ENCODE peak calls at places on chromosomes 5 and 9, in four cellular contexts. One of them, this sample, is unnamed. For H3K4me1 and H3K79me2, the result is how much of the 10 kb centered on the place peaks cover.

GRCh38 chr9:7172445-7173115 is 414.8 kb downstream of the KDM4C start:
- DNase-seq in H1: no peak
- DNase-seq in fibroblast of lung: peak
- DNase-seq in OCI-LY7: no peak
- DNase-seq in this sample: no peak

GRCh38 chr5:569868-570361 is 42.2 kb upstream of the CEP72 start:
- DNase-seq in H1: no peak
- DNase-seq in fibroblast of lung: no peak
- DNase-seq in OCI-LY7: no peak
- DNase-seq in this sample: no peak

GRCh38 chr5:2897276-2897990 is 146.0 kb upstream of the IRX2 start:
- DNase-seq in fibroblast of lung: no peak
- DNase-seq in H1: no peak
- DNase-seq in OCI-LY7: no peak
- DNase-seq in this sample: no peak

GRCh38 chr5:133118741-133119140 is 66.9 kb downstream of the HSPA4 start:
- DNase-seq in fibroblast of lung: no peak
- DNase-seq in H1: no peak
- DNase-seq in OCI-LY7: no peak
- DNase-seq in this sample: no peak

GRCh38 chr9:134215709-134216448 is 51.5 kb upstream of the RNU6ATAC start:
- DNase-seq in OCI-LY7: peak
- DNase-seq in H1: no peak
- DNase-seq in fibroblast of lung: peak
- DNase-seq in this sample: no peak

GRCh38 chr5:10479226-10479721 is 37.6 kb downstream of the ROPN1L start:
- DNase-seq in fibroblast of lung: peak
- DNase-seq in H1: no peak
- DNase-seq in OCI-LY7: no peak
- DNase-seq in this sample: peak

GRCh38 chr9:96141666-96142065 is 160.3 kb downstream of the HSD17B3 start:
- DNase-seq in OCI-LY7: no peak
- DNase-seq in fibroblast of lung: peak
- DNase-seq in H1: no peak
- DNase-seq in this sample: no peak

GRCh38 chr9:69476016-69476415 is 151.0 kb downstream of the ENTREP1 start:
- DNase-seq in OCI-LY7: no peak
- DNase-seq in fibroblast of lung: no peak
- DNase-seq in H1: no peak
- DNase-seq in this sample: no peak

GRCh38 chr9:108056083-108056804 is 566.7 kb upstream of the KLF4 start:
- DNase-seq in OCI-LY7: no peak
- DNase-seq in H1: no peak
- DNase-seq in fibroblast of lung: peak
- DNase-seq in this sample: peak

GRCh38 chr9:108056805-108057386 is 567.3 kb upstream of the KLF4 start:
- DNase-seq in fibroblast of lung: peak
- DNase-seq in OCI-LY7: no peak
- DNase-seq in H1: no peak
- DNase-seq in this sample: peak

GRCh38 chr9:108060165-108060564 is 570.6 kb upstream of the KLF4 start:
- DNase-seq in fibroblast of lung: peak
- DNase-seq in H1: no peak
- DNase-seq in OCI-LY7: no peak
- DNase-seq in this sample: no peak

GRCh38 chr9:108058137-108058779 is 568.7 kb upstream of the KLF4 start:
- DNase-seq in H1: no peak
- DNase-seq in OCI-LY7: no peak
- DNase-seq in fibroblast of lung: no peak
- DNase-seq in this sample: no peak

GRCh38 chr9:108057421-108058136 is 568.0 kb upstream of the KLF4 start:
- DNase-seq in OCI-LY7: no peak
- DNase-seq in fibroblast of lung: peak
- DNase-seq in H1: no peak
- DNase-seq in this sample: peak
- H2AFZ ChIP-seq in OCI-LY7: no peak
- H2AFZ ChIP-seq in fibroblast of lung: peak
- H2AFZ ChIP-seq in H1: peak
- H2AFZ ChIP-seq in this sample: peak

GRCh38 chr5:159208508-159209437 is 580 bp downstream of the RNF145 start:
- DNase-seq in fibroblast of lung: peak
- DNase-seq in H1: no peak
- DNase-seq in OCI-LY7: peak
- DNase-seq in this sample: no peak
- H3K4me1 ChIP-seq in fibroblast of lung: under half
- H3K4me1 ChIP-seq in H1: under half
- H3K4me1 ChIP-seq in OCI-LY7: under half
- H3K4me1 ChIP-seq in this sample: under half

GRCh38 chr5:79378510-79379186 is 135.3 kb downstream of the HOMER1 start:
- DNase-seq in OCI-LY7: no peak
- DNase-seq in fibroblast of lung: no peak
- DNase-seq in H1: no peak
- DNase-seq in this sample: no peak
- H3K79me2 ChIP-seq in OCI-LY7: under half
- H3K79me2 ChIP-seq in fibroblast of lung: under half
- H3K79me2 ChIP-seq in H1: under half
- H3K79me2 ChIP-seq in this sample: under half

DNA sequence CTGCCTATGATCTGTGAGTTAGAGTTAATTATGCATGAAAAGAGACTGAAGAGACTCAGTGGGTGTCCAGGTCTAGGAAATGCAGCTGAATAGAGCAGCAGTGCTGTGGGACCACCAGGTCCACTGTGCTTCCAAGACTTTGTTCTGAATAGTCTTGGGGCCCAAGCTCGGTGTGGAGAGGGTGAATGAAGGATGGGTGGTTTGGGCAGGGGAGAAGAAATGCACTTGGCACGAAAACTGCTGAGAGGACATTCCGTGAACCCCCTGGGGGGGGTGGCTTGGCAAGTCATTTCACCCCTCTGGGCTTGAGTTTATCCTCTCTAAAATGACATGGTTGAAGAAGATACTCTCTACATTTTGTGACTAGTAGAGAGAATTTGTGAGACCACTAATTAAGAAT is 36.0 kb upstream of the GOLPH3 start:
- DNase-seq in OCI-LY7: no peak
- DNase-seq in H1: no peak
- DNase-seq in fibroblast of lung: no peak
- DNase-seq in this sample: no peak
- H2AFZ ChIP-seq in OCI-LY7: peak
- H2AFZ ChIP-seq in H1: no peak
- H2AFZ ChIP-seq in fibroblast of lung: no peak
- H2AFZ ChIP-seq in this sample: no peak

DNA sequence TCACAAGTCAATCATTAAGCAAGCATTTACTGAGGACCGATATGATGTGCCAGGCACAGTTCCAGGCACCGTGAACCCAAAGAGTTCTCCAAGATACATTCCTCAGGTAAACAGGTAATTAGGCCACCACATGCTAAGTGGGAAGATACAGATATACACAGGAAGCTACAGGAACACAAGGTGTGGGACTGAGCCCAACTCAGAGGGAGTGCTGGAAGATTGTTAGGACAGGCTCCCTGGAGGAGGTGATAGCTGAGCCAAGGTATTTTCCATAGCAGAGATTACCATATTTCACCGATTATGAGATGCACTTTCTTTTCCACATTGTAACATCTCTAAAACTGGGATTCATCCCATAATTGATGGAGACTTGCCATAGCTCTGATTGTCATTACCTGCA is 31.4 kb upstream of the RAI14 start:
- DNase-seq in OCI-LY7: no peak
- DNase-seq in H1: no peak
- DNase-seq in fibroblast of lung: no peak
- DNase-seq in this sample: no peak
- H3K4me1 ChIP-seq in OCI-LY7: under half
- H3K4me1 ChIP-seq in H1: under half
- H3K4me1 ChIP-seq in fibroblast of lung: under half
- H3K4me1 ChIP-seq in this sample: under half

DNA sequence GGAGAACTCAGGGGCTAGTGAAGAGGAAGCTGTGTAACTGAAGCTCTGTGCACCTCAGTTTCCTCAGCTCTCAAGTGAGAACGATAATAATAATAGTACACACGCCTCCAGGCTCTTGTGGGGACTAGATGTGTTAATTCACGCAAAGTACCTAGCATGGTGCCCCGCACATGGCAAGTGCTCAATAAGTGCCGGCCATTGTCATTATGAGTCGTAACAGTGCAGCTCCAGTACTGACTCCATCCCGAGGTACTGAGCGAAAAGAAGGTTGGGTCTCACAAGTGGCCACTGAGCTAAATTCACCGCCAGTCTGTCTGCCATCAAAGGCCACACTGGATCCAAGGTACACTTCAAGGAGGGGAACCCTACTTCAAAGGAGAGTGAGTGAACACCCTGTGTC is 40.4 kb downstream of the MED27 start:
- DNase-seq in fibroblast of lung: no peak
- DNase-seq in H1: no peak
- DNase-seq in OCI-LY7: no peak
- DNase-seq in this sample: no peak
- H3K79me2 ChIP-seq in fibroblast of lung: under half
- H3K79me2 ChIP-seq in H1: under half
- H3K79me2 ChIP-seq in OCI-LY7: under half
- H3K79me2 ChIP-seq in this sample: half or more

DNA sequence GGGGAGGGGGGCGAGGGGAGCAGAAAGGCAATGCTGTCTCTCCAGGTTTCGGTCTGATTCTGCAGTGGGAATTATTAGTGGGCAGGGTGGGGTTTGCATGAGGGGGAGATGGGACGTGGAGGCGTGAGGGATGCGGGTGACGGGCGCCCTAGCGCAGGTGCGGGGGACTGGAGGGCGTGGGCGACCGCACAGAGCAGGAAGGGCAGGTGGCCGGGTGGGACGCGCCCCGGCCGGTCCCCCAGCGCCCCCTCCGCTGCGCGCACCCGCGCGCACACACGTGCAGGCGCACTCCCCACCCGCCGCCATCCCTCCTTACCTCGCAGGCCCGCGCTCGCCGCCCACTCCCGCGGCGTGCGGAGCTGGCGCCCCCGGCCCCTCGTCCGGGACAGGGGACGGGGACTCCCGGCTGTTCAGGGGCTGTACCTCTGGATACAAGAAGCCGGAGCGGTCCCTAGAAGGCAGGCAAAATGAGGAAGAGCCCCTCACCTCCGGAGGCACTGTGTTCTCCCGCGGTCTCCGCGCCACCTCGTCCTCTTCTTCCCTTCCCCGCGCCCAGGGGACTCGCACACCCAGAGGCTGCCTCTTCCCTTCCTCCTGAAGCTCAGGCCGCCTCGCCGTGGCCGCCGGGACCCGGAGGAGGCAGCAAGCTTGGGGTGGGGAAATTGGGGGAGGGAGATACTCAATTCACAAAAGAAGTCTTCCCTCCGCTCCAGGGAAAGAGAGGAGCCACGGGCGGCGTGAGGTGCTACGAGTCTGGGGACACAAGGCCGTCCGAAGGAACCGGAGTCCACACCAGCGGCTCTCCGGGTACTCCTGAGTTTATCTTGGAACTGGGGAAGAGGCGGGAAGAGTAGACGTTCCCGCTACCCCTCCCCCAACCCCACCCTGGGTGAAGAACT is 1.3 kb upstream of the GABRB2 start:
- DNase-seq in H1: no peak
- DNase-seq in fibroblast of lung: no peak
- DNase-seq in OCI-LY7: peak
- DNase-seq in this sample: no peak
- H2AFZ ChIP-seq in H1: peak
- H2AFZ ChIP-seq in fibroblast of lung: no peak
- H2AFZ ChIP-seq in OCI-LY7: peak
- H2AFZ ChIP-seq in this sample: peak

DNA sequence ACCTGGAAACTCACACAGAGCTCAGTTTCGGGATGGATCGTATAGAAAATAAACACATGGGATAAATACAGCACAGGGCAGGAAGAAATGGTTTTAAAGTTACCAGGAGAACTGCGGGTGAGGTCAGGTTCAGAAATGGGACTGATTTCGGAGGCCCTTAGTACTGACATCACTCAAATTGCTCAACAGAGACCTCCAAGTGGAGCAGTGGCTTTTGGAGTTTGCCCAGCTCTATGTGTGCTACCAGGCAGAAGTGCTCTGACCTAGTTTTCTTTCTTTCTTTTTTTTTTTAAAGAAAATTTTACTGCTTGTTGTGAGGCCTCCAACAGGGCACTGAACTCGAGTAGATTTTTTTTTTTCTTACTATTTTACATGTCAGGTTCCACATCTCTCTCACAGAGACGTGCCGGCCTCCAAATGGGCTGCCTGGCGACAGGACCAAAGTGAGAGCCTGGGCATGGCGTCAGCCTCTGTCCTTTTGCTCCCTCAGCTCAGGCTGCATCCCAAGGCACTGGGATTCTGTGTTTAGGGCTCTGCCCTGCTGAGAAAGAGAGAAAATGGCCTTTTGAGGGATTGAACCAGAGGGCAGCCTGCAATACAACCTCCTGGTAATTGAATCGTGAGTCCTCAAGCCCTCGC is 173.7 kb downstream of the FGF1 start:
- DNase-seq in H1: no peak
- DNase-seq in fibroblast of lung: peak
- DNase-seq in OCI-LY7: no peak
- DNase-seq in this sample: no peak
- H3K4me1 ChIP-seq in H1: under half
- H3K4me1 ChIP-seq in fibroblast of lung: under half
- H3K4me1 ChIP-seq in OCI-LY7: under half
- H3K4me1 ChIP-seq in this sample: under half